ENCODE peak calls at places on chromosomes 5 and 9, in eight cellular contexts. One of them, this sample, is unnamed.

GRCh38 chr5:138743506-138743905 is 9.7 kb upstream of the CTNNA1 start:
- DNase-seq in HL-60: no peak
- DNase-seq in esophagus squamous epithelium: no peak
- DNase-seq in AG10803: no peak
- DNase-seq in Caco-2: no peak
- DNase-seq in fibroblast of pulmonary artery: no peak
- DNase-seq in mammary epithelial cell: no peak
- DNase-seq in HCT116: no peak
- DNase-seq in this sample: no peak

GRCh38 chr5:180390441-180391190 is 37.5 kb upstream of the GFPT2 start:
- DNase-seq in HL-60: no peak
- DNase-seq in esophagus squamous epithelium: no peak
- DNase-seq in AG10803: no peak
- DNase-seq in Caco-2: no peak
- DNase-seq in fibroblast of pulmonary artery: peak; percentile 10
- DNase-seq in mammary epithelial cell: no peak
- DNase-seq in HCT116: no peak
- DNase-seq in this sample: peak; percentile 12

GRCh38 chr9:97525451-97525850 is 24.0 kb downstream of the TMOD1 start:
- DNase-seq in HL-60: no peak
- DNase-seq in esophagus squamous epithelium: no peak
- DNase-seq in AG10803: peak; percentile 9
- DNase-seq in Caco-2: no peak
- DNase-seq in fibroblast of pulmonary artery: no peak
- DNase-seq in mammary epithelial cell: peak; percentile 86
- DNase-seq in HCT116: no peak
- DNase-seq in this sample: no peak

GRCh38 chr5:19795218-19795617 is 192.8 kb downstream of the CDH18 start:
- DNase-seq in HL-60: no peak
- DNase-seq in esophagus squamous epithelium: no peak
- DNase-seq in AG10803: peak; percentile 21
- DNase-seq in Caco-2: no peak
- DNase-seq in fibroblast of pulmonary artery: peak; percentile 68
- DNase-seq in mammary epithelial cell: peak; percentile 34
- DNase-seq in HCT116: no peak
- DNase-seq in this sample: no peak

GRCh38 chr9:128892223-128892892 is 10.4 kb downstream of the LRRC8A start:
- DNase-seq in HL-60: no peak
- DNase-seq in esophagus squamous epithelium: peak; percentile 79
- DNase-seq in AG10803: peak; percentile 88
- DNase-seq in Caco-2: no peak
- DNase-seq in fibroblast of pulmonary artery: peak; percentile 94
- DNase-seq in mammary epithelial cell: peak; percentile 97
- DNase-seq in HCT116: no peak
- DNase-seq in this sample: no peak

GRCh38 chr5:150774145-150774544 is 4.4 kb upstream of the SMIM3 start:
- DNase-seq in HL-60: no peak
- DNase-seq in esophagus squamous epithelium: no peak
- DNase-seq in AG10803: peak; percentile 71
- DNase-seq in Caco-2: no peak
- DNase-seq in fibroblast of pulmonary artery: peak; percentile 77
- DNase-seq in mammary epithelial cell: peak; percentile 91
- DNase-seq in HCT116: no peak
- DNase-seq in this sample: no peak

GRCh38 chr9:22643541-22643940 is 196.9 kb downstream of the DMRTA1 start:
- DNase-seq in HL-60: no peak
- DNase-seq in esophagus squamous epithelium: no peak
- DNase-seq in AG10803: peak; percentile 31
- DNase-seq in Caco-2: no peak
- DNase-seq in fibroblast of pulmonary artery: no peak
- DNase-seq in mammary epithelial cell: no peak
- DNase-seq in HCT116: no peak
- DNase-seq in this sample: no peak

GRCh38 chr9:134696433-134696832 is 54.8 kb downstream of the COL5A1 start:
- DNase-seq in HL-60: no peak
- DNase-seq in esophagus squamous epithelium: no peak
- DNase-seq in AG10803: no peak
- DNase-seq in Caco-2: no peak
- DNase-seq in fibroblast of pulmonary artery: no peak
- DNase-seq in mammary epithelial cell: no peak
- DNase-seq in HCT116: no peak
- DNase-seq in this sample: no peak

GRCh38 chr9:127140842-127141675 is 18.6 kb upstream of the ANGPTL2 start:
- DNase-seq in HL-60: no peak
- DNase-seq in esophagus squamous epithelium: no peak
- DNase-seq in AG10803: no peak
- DNase-seq in Caco-2: no peak
- DNase-seq in fibroblast of pulmonary artery: no peak
- DNase-seq in mammary epithelial cell: no peak
- DNase-seq in HCT116: no peak
- DNase-seq in this sample: no peak

GRCh38 chr5:122880749-122881148 is 35.3 kb downstream of the SNX24 start:
- DNase-seq in HL-60: no peak
- DNase-seq in esophagus squamous epithelium: no peak
- DNase-seq in AG10803: peak; percentile 41
- DNase-seq in Caco-2: no peak
- DNase-seq in fibroblast of pulmonary artery: no peak
- DNase-seq in mammary epithelial cell: no peak
- DNase-seq in HCT116: no peak
- DNase-seq in this sample: no peak

GRCh38 chr5:56951131-56951945 is 585 bp downstream of the MIER3 start:
- DNase-seq in HL-60: no peak
- DNase-seq in esophagus squamous epithelium: no peak
- DNase-seq in AG10803: peak; percentile 18
- DNase-seq in Caco-2: peak; percentile 49
- DNase-seq in fibroblast of pulmonary artery: no peak
- DNase-seq in mammary epithelial cell: peak; percentile 9
- DNase-seq in HCT116: no peak
- DNase-seq in this sample: peak; percentile 25

GRCh38 chr5:179212870-179213269 is 132.4 kb downstream of the ADAMTS2 start:
- DNase-seq in HL-60: no peak
- DNase-seq in esophagus squamous epithelium: no peak
- DNase-seq in AG10803: no peak
- DNase-seq in Caco-2: no peak
- DNase-seq in fibroblast of pulmonary artery: peak; percentile 36
- DNase-seq in mammary epithelial cell: no peak
- DNase-seq in HCT116: no peak
- DNase-seq in this sample: peak; percentile 60

GRCh38 chr9:13939129-13939528 is 374.8 kb downstream of the NFIB start:
- DNase-seq in HL-60: no peak
- DNase-seq in esophagus squamous epithelium: no peak
- DNase-seq in AG10803: peak; percentile 81
- DNase-seq in Caco-2: no peak
- DNase-seq in fibroblast of pulmonary artery: peak; percentile 96
- DNase-seq in mammary epithelial cell: peak; percentile 86
- DNase-seq in HCT116: no peak
- DNase-seq in this sample: no peak

GRCh38 chr5:122352331-122352730 is 40.3 kb downstream of the SNCAIP start:
- DNase-seq in HL-60: no peak
- DNase-seq in esophagus squamous epithelium: no peak
- DNase-seq in AG10803: peak; percentile 72
- DNase-seq in Caco-2: no peak
- DNase-seq in fibroblast of pulmonary artery: peak; percentile 14
- DNase-seq in mammary epithelial cell: no peak
- DNase-seq in HCT116: no peak
- DNase-seq in this sample: no peak

GRCh38 chr9:7239708-7240107 is 481.9 kb downstream of the KDM4C start:
- DNase-seq in HL-60: no peak
- DNase-seq in esophagus squamous epithelium: no peak
- DNase-seq in AG10803: no peak
- DNase-seq in Caco-2: no peak
- DNase-seq in fibroblast of pulmonary artery: no peak
- DNase-seq in mammary epithelial cell: no peak
- DNase-seq in HCT116: no peak
- DNase-seq in this sample: no peak

GRCh38 chr9:87831159-87831558 is 51.5 kb upstream of the SPATA31E1 start:
- DNase-seq in HL-60: no peak
- DNase-seq in esophagus squamous epithelium: no peak
- DNase-seq in AG10803: no peak
- DNase-seq in Caco-2: no peak
- DNase-seq in fibroblast of pulmonary artery: no peak
- DNase-seq in mammary epithelial cell: no peak
- DNase-seq in HCT116: no peak
- DNase-seq in this sample: no peak

GRCh38 chr5:16510123-16510522 is 44.5 kb upstream of the ZNF622 start:
- DNase-seq in HL-60: no peak
- DNase-seq in esophagus squamous epithelium: no peak
- DNase-seq in AG10803: no peak
- DNase-seq in Caco-2: no peak
- DNase-seq in fibroblast of pulmonary artery: no peak
- DNase-seq in mammary epithelial cell: no peak
- DNase-seq in HCT116: no peak
- DNase-seq in this sample: no peak

GRCh38 chr9:129411501-129412175 is 209.3 kb downstream of the C9orf50 start:
- DNase-seq in HL-60: no peak
- DNase-seq in esophagus squamous epithelium: no peak
- DNase-seq in AG10803: no peak
- DNase-seq in Caco-2: no peak
- DNase-seq in fibroblast of pulmonary artery: no peak
- DNase-seq in mammary epithelial cell: no peak
- DNase-seq in HCT116: no peak
- DNase-seq in this sample: no peak

GRCh38 chr5:165981721-165982120 is 2309.7 kb upstream of the WWC1 start:
- DNase-seq in HL-60: no peak
- DNase-seq in esophagus squamous epithelium: no peak
- DNase-seq in AG10803: no peak
- DNase-seq in Caco-2: no peak
- DNase-seq in fibroblast of pulmonary artery: no peak
- DNase-seq in mammary epithelial cell: no peak
- DNase-seq in HCT116: no peak
- DNase-seq in this sample: no peak

GRCh38 chr5:82924990-82925385 is 152.2 kb downstream of the TMEM167A start:
- DNase-seq in HL-60: no peak
- DNase-seq in esophagus squamous epithelium: no peak
- DNase-seq in AG10803: no peak
- DNase-seq in Caco-2: no peak
- DNase-seq in fibroblast of pulmonary artery: peak; percentile 29
- DNase-seq in mammary epithelial cell: no peak
- DNase-seq in HCT116: no peak
- DNase-seq in this sample: no peak

GRCh38 chr9:72897069-72897649 is 55.7 kb downstream of the ALDH1A1 start:
- DNase-seq in HL-60: no peak
- DNase-seq in esophagus squamous epithelium: no peak
- DNase-seq in AG10803: no peak
- DNase-seq in Caco-2: no peak
- DNase-seq in fibroblast of pulmonary artery: no peak
- DNase-seq in mammary epithelial cell: no peak
- DNase-seq in HCT116: no peak
- DNase-seq in this sample: no peak
- TF ChIP-seq CTCF in HL-60: no peak
- TF ChIP-seq CTCF in esophagus squamous epithelium: no peak
- TF ChIP-seq CTCF in AG10803: no peak
- TF ChIP-seq CTCF in Caco-2: no peak
- TF ChIP-seq CTCF in fibroblast of pulmonary artery: no peak
- TF ChIP-seq CTCF in mammary epithelial cell: no peak
- TF ChIP-seq CTCF in HCT116: no peak
- TF ChIP-seq CTCF in this sample: no peak

DNA sequence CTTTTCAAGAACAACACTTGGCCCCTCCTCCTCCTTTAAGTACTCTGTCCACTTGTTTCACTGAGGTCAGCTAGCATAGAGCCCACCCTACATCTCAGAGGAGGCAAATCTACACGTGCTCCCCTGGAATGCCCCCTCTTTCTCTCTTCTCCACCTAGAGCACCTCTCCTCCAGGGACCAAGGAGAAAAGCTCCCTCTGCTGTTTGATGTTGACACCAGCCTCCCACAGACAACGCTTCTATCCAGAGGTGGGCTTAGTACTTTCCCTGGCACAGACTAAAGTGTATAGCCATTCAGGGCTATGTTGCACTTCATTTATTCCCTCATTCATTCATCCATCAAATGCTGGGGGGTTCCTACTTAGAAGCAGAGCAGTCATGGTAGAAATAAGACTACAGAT is 68.2 kb upstream of the TAF1L start:
- DNase-seq in HL-60: no peak
- DNase-seq in esophagus squamous epithelium: no peak
- DNase-seq in AG10803: no peak
- DNase-seq in Caco-2: no peak
- DNase-seq in fibroblast of pulmonary artery: no peak
- DNase-seq in mammary epithelial cell: no peak
- DNase-seq in HCT116: no peak
- DNase-seq in this sample: no peak
- TF ChIP-seq CTCF in HL-60: no peak
- TF ChIP-seq CTCF in esophagus squamous epithelium: no peak
- TF ChIP-seq CTCF in AG10803: peak; percentile 22
- TF ChIP-seq CTCF in Caco-2: no peak
- TF ChIP-seq CTCF in fibroblast of pulmonary artery: peak; percentile 39
- TF ChIP-seq CTCF in mammary epithelial cell: peak; percentile 45
- TF ChIP-seq CTCF in HCT116: peak; percentile 57
- TF ChIP-seq CTCF in this sample: no peak

GRCh38 chr5:10860645-10861455 is 99.8 kb upstream of the DAP start:
- DNase-seq in HL-60: no peak
- DNase-seq in esophagus squamous epithelium: no peak
- DNase-seq in AG10803: peak; percentile 56
- DNase-seq in Caco-2: no peak
- DNase-seq in fibroblast of pulmonary artery: no peak
- DNase-seq in mammary epithelial cell: no peak
- DNase-seq in HCT116: no peak
- DNase-seq in this sample: no peak

GRCh38 chr5:10860196-10860543 is 99.1 kb upstream of the DAP start:
- DNase-seq in HL-60: no peak
- DNase-seq in esophagus squamous epithelium: no peak
- DNase-seq in AG10803: no peak
- DNase-seq in Caco-2: no peak
- DNase-seq in fibroblast of pulmonary artery: no peak
- DNase-seq in mammary epithelial cell: no peak
- DNase-seq in HCT116: no peak
- DNase-seq in this sample: no peak

GRCh38 chr5:10867408-10868303 is 106.6 kb upstream of the DAP start:
- DNase-seq in HL-60: no peak
- DNase-seq in esophagus squamous epithelium: no peak
- DNase-seq in AG10803: no peak
- DNase-seq in Caco-2: no peak
- DNase-seq in fibroblast of pulmonary artery: no peak
- DNase-seq in mammary epithelial cell: no peak
- DNase-seq in HCT116: no peak
- DNase-seq in this sample: no peak

GRCh38 chr5:10866913-10867312 is 105.9 kb upstream of the DAP start:
- DNase-seq in HL-60: no peak
- DNase-seq in esophagus squamous epithelium: no peak
- DNase-seq in AG10803: no peak
- DNase-seq in Caco-2: no peak
- DNase-seq in fibroblast of pulmonary artery: no peak
- DNase-seq in mammary epithelial cell: no peak
- DNase-seq in HCT116: no peak
- DNase-seq in this sample: no peak

GRCh38 chr5:10863763-10864383 is 102.8 kb upstream of the DAP start:
- DNase-seq in HL-60: peak; percentile 39
- DNase-seq in esophagus squamous epithelium: no peak
- DNase-seq in AG10803: peak; percentile 33
- DNase-seq in Caco-2: peak; percentile 47
- DNase-seq in fibroblast of pulmonary artery: peak; percentile 48
- DNase-seq in mammary epithelial cell: peak; percentile 17
- DNase-seq in HCT116: peak; percentile 45
- DNase-seq in this sample: peak; percentile 59
- TF ChIP-seq CTCF in HL-60: peak; percentile 90
- TF ChIP-seq CTCF in esophagus squamous epithelium: peak; percentile 63
- TF ChIP-seq CTCF in AG10803: peak; percentile 87
- TF ChIP-seq CTCF in Caco-2: peak; percentile 89
- TF ChIP-seq CTCF in fibroblast of pulmonary artery: peak; percentile 81
- TF ChIP-seq CTCF in mammary epithelial cell: peak; percentile 80
- TF ChIP-seq CTCF in HCT116: peak; percentile 92
- TF ChIP-seq CTCF in this sample: peak; percentile 60

GRCh38 chr9:133347985-133348762 is at the start of the genes MED22 and RPL7A:
- DNase-seq in HL-60: peak; percentile 92
- DNase-seq in esophagus squamous epithelium: peak; percentile 75
- DNase-seq in AG10803: peak; percentile 96
- DNase-seq in Caco-2: peak; percentile 97
- DNase-seq in fibroblast of pulmonary artery: peak; percentile 98
- DNase-seq in mammary epithelial cell: peak; percentile 93
- DNase-seq in HCT116: peak; percentile 93
- DNase-seq in this sample: peak; percentile 93
- TF ChIP-seq CTCF in HL-60: no peak
- TF ChIP-seq CTCF in esophagus squamous epithelium: no peak
- TF ChIP-seq CTCF in AG10803: no peak
- TF ChIP-seq CTCF in Caco-2: no peak
- TF ChIP-seq CTCF in fibroblast of pulmonary artery: no peak
- TF ChIP-seq CTCF in mammary epithelial cell: no peak
- TF ChIP-seq CTCF in HCT116: no peak
- TF ChIP-seq CTCF in this sample: no peak